ENCODE peak calls at places on chromosomes 7 and 10, in five cellular contexts. T, I, R, L and U are unnamed samples.

GRCh38 chr7:31171216-31171750 is 119.2 kb downstream of the ADCYAP1R1 start:
- DNase-seq in T (no peak), I (no peak), R (no peak), L (no peak), U (no peak)

GRCh38 chr10:116665541-116666125 is 44.9 kb downstream of the PNLIPRP2 start:
- DNase-seq in T (no peak), I (no peak), R (peak; percentile 83), L (no peak), U (no peak)

GRCh38 chr10:80204801-80205477 is 398 bp downstream of the ANXA11 start:
- DNase-seq in T (peak; percentile 81), I (peak; percentile 71), R (no peak), L (no peak), U (peak; percentile 32)

GRCh38 chr10:15814565-15814964 is 45.7 kb downstream of the MINDY3 start:
- DNase-seq in T (no peak), I (no peak), R (no peak), L (no peak), U (no peak)

GRCh38 chr7:157572622-157573021 is 235.8 kb downstream of the DNAJB6 start:
- DNase-seq in T (no peak), I (no peak), R (no peak), L (no peak), U (no peak)

GRCh38 chr10:131946321-131946751 is 35.4 kb downstream of the BNIP3 start:
- DNase-seq in T (no peak), I (no peak), R (no peak), L (no peak), U (no peak)

GRCh38 chr10:73910764-73911552 is at the start of gene PLAU:
- DNase-seq in T (peak; percentile 86), I (peak; percentile 69), R (no peak), L (no peak), U (peak; percentile 82)

GRCh38 chr7:20064181-20064970 is 152.8 kb downstream of the MACC1 start:
- DNase-seq in T (no peak), I (no peak), R (no peak), L (no peak), U (no peak)

GRCh38 chr10:3781458-3782098 is 3.4 kb downstream of the KLF6 start:
- DNase-seq in T (no peak), I (no peak), R (no peak), L (no peak), U (no peak)

GRCh38 chr10:114243661-114244060 is 4.6 kb downstream of the VWA2 start:
- DNase-seq in T (no peak), I (no peak), R (no peak), L (no peak), U (no peak)

GRCh38 chr10:114244126-114244525 is 5.1 kb downstream of the VWA2 start:
- DNase-seq in T (no peak), I (no peak), R (no peak), L (no peak), U (no peak)

GRCh38 chr10:114239994-114240345 is 916 bp downstream of the VWA2 start:
- DNase-seq in T (no peak), I (no peak), R (no peak), L (no peak), U (no peak)

GRCh38 chr10:114242235-114242634 is 3.2 kb downstream of the VWA2 start:
- DNase-seq in T (no peak), I (no peak), R (no peak), L (no peak), U (no peak)

DNA sequence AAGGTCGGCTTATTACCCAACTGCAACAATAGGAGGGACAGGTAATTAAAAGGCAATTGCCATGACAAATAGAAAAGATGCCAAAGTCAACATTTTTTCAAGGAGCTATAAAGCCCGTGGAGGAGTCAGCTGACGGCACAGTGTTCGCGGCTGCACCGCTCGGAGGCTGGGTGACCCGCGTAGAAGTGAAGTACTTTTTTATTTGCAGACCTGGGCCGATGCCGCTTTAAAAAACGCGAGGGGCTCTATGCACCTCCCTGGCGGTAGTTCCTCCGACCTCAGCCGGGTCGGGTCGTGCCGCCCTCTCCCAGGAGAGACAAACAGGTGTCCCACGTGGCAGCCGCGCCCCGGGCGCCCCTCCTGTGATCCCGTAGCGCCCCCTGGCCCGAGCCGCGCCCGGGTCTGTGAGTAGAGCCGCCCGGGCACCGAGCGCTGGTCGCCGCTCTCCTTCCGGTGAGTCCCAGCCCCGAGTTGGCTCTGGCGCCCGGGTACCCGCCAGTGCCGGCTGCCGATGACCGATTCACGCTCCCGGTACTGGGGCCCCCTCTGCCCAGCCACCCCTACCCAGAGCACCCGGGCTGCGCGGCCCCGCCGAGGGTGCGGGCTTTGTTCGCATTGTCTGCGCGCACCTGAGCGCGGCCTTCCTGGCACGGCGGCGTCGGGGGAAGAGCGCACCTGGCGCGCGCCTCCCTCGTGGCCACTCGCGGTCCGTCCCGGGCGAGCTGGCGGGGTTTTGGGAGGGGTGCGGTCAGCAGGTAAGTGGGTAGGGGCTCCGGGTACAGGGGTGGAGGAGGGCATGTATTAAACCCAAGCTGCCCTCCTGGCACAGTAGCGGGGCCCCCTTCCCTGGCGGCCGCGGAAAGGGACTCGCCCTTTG is at the start of gene VWA2:
- DNase-seq in T (no peak), I (no peak), R (no peak), L (no peak), U (no peak)
- TF ChIP-seq GABPA in T (no peak), I (no peak), R (no peak), L (no peak), U (no peak)

GRCh38 chr7:153354071-153354470 is 594.5 kb downstream of the ACTR3B start:
- DNase-seq in T (no peak), I (no peak), R (no peak), L (no peak), U (peak; percentile 37)
- TF ChIP-seq REST in T (no peak), I (no peak), R (no peak), L (no peak), U (no peak)

GRCh38 chr7:6631605-6632004 is 5.5 kb upstream of the ZNF316 start:
- DNase-seq in T (no peak), I (no peak), R (no peak), L (no peak), U (no peak)
- TF ChIP-seq GABPA in T (no peak), I (no peak), R (no peak), L (no peak), U (no peak)

DNA sequence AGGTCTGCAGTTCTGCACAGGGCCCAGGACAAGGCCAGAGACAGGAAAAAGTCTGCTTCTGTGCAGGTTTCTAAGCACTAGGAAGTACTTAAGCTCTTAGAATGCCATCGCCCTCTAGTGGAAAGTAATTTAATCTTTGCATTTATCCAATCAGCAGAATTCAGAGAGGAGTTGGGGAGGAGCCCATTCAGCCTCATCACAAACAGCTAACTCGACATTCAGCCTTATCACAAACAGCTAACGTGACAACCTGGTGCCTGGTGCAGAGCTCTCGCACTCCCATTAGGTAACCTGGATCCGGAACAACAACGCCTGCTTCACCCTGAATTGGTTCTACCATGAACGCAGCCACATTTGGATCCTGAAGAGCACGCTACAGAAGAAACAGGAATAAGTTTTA is 15.2 kb downstream of the OAT start:
- DNase-seq in T (peak; percentile 72), I (peak; percentile 50), R (peak; percentile 78), L (peak; percentile 45), U (no peak)
- TF ChIP-seq REST in T (no peak), I (no peak), R (no peak), L (no peak), U (no peak)

GRCh38 chr7:7272294-7272693 is 90.0 kb downstream of the C1GALT1 start:
- DNase-seq in T (no peak), I (no peak), R (no peak), L (no peak), U (no peak)
- TF ChIP-seq GABPA in T (no peak), I (no peak), R (no peak), L (no peak), U (no peak)

DNA sequence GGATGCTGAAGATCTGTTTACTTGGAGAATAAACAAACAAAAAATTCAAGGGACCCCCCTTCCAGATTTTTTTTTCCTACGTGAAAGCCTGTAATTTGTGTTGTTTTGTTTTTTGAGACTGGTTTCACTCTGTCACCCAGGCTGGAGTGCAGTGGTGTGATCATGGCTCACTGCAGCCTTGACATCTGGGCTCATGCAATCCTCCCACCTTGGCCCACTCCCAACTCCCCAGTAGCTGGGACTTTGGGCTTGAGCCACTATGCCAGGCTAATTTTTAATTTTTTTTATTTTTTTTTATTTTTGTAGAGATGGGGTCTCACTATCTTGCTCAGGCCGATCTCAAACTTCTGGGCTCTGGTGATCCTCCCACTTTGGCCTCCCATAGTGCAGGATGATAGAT is 2.3 kb downstream of the MRC1 start:
- DNase-seq in T (no peak), I (no peak), R (no peak), L (no peak), U (no peak)
- TF ChIP-seq REST in T (no peak), I (no peak), R (no peak), L (no peak), U (no peak)

GRCh38 chr7:2005746-2006145 is 227.0 kb downstream of the MAD1L1 start:
- DNase-seq in T (no peak), I (no peak), R (no peak), L (no peak), U (no peak)
- TF ChIP-seq GABPA in T (no peak), I (no peak), R (no peak), L (no peak), U (no peak)